ENCODE peak calls at places on chromosomes 13 and 19, in five cellular contexts. I, H, G, E and L are unnamed samples.

GRCh38 chr19:33290956-33291622 is 11.2 kb downstream of the CEBPA start:
- DNase-seq in I (no peak), H (peak; percentile 84), G (no peak), E (no peak), L (no peak)

GRCh38 chr13:32846556-32846955 is 169.7 kb upstream of the KL start:
- DNase-seq in I (no peak), H (no peak), G (no peak), E (no peak), L (no peak)

GRCh38 chr19:4367336-4367723 is 24.0 kb downstream of the MPND start:
- DNase-seq in I (no peak), H (no peak), G (no peak), E (no peak), L (no peak)

GRCh38 chr19:29617336-29618266 is 11.5 kb downstream of the POP4 start:
- DNase-seq in I (no peak), H (no peak), G (no peak), E (no peak), L (no peak)

GRCh38 chr19:54506079-54506478 is 3.4 kb downstream of the LAIR2 start:
- DNase-seq in I (no peak), H (peak; percentile 2), G (no peak), E (no peak), L (no peak)

GRCh38 chr19:53130506-53130905 is 2.2 kb downstream of the ZNF415 start:
- DNase-seq in I (peak; percentile 25), H (peak; percentile 3), G (no peak), E (no peak), L (peak; percentile 16)

GRCh38 chr13:64446372-64446771 is 2783.8 kb downstream of the PCDH9 start:
- DNase-seq in I (no peak), H (no peak), G (no peak), E (no peak), L (no peak)

GRCh38 chr13:107301724-107302374 is 733.9 kb upstream of the ARGLU1 start:
- DNase-seq in I (no peak), H (no peak), G (no peak), E (peak; percentile 20), L (no peak)

GRCh38 chr19:16627928-16628182 is 149 bp downstream of the MED26 start:
- DNase-seq in I (no peak), H (no peak), G (no peak), E (no peak), L (no peak)

GRCh38 chr13:110403721-110404120 is 96.6 kb downstream of the COL4A2 start:
- DNase-seq in I (no peak), H (no peak), G (no peak), E (no peak), L (no peak)

GRCh38 chr19:45590300-45591003 is 5.8 kb upstream of the OPA3 start:
- DNase-seq in I (no peak), H (no peak), G (no peak), E (no peak), L (no peak)

GRCh38 chr19:49546825-49547565 is 19.2 kb downstream of the RCN3 start:
- DNase-seq in I (no peak), H (peak; percentile 80), G (peak; percentile 53), E (peak; percentile 93), L (peak; percentile 86)

GRCh38 chr19:35673121-35673804 is 6.9 kb downstream of the UPK1A start:
- DNase-seq in I (peak; percentile 34), H (peak; percentile 60), G (peak; percentile 58), E (no peak), L (no peak)

GRCh38 chr19:35995655-35995993 is 636 bp downstream of the SDHAF1 start:
- DNase-seq in I (peak; percentile 46), H (no peak), G (peak; percentile 64), E (no peak), L (no peak)

GRCh38 chr13:98556417-98556816 is 20.5 kb downstream of the STK24 start:
- DNase-seq in I (no peak), H (no peak), G (no peak), E (no peak), L (no peak)

GRCh38 chr19:13958043-13958442 is 5.7 kb downstream of the DCAF15 start:
- DNase-seq in I (no peak), H (no peak), G (no peak), E (no peak), L (no peak)

GRCh38 chr19:51511353-51511752 is 9.8 kb upstream of the SIGLEC12 start:
- DNase-seq in I (no peak), H (no peak), G (peak; percentile 9), E (no peak), L (no peak)

GRCh38 chr13:39561971-39562370 is 41.0 kb downstream of the LHFPL6 start:
- DNase-seq in I (no peak), H (peak; percentile 64), G (no peak), E (no peak), L (no peak)

GRCh38 chr19:40314646-40315045 is 29.5 kb upstream of the AKT2 start:
- DNase-seq in I (no peak), H (no peak), G (no peak), E (no peak), L (no peak)

GRCh38 chr19:18865973-18866799 is 29.8 kb downstream of the CERS1 start:
- DNase-seq in I (peak; percentile 71), H (peak; percentile 27), G (peak; percentile 72), E (peak; percentile 59), L (peak; percentile 46)

GRCh38 chr13:112803422-112803821 is 113.6 kb downstream of the ATP11A start:
- DNase-seq in I (no peak), H (no peak), G (no peak), E (no peak), L (no peak)

GRCh38 chr13:37869756-37870488 is at the start of gene TRPC4:
- DNase-seq in I (peak; percentile 19), H (peak; percentile 41), G (no peak), E (peak; percentile 61), L (peak; percentile 68)

GRCh38 chr19:3420244-3420755 is 53.9 kb downstream of the NFIC start:
- DNase-seq in I (no peak), H (no peak), G (no peak), E (no peak), L (no peak)

GRCh38 chr19:46076951-46077814 is 36.4 kb upstream of the IGFL4 start:
- DNase-seq in I (no peak), H (peak; percentile 62), G (peak; percentile 54), E (peak; percentile 88), L (peak; percentile 86)

GRCh38 chr13:63088226-63088625 is 1672.6 kb upstream of the PCDH20 start:
- DNase-seq in I (no peak), H (no peak), G (no peak), E (no peak), L (no peak)

GRCh38 chr19:23311551-23311950 is 61.4 kb upstream of the ZNF724 start:
- DNase-seq in I (no peak), H (no peak), G (no peak), E (no peak), L (no peak)

GRCh38 chr19:4396949-4397783 is 3.2 kb downstream of the SH3GL1 start:
- DNase-seq in I (no peak), H (no peak), G (no peak), E (no peak), L (no peak)

GRCh38 chr19:51018745-51019543 is 565 bp downstream of the KLK10 start:
- DNase-seq in I (no peak), H (no peak), G (no peak), E (no peak), L (no peak)

GRCh38 chr13:59345316-59345715 is 818.4 kb downstream of the DIAPH3 start:
- DNase-seq in I (no peak), H (no peak), G (no peak), E (no peak), L (no peak)

GRCh38 chr13:69280399-69280798 is 827.2 kb upstream of the ATXN8OS start:
- DNase-seq in I (no peak), H (no peak), G (no peak), E (no peak), L (no peak)

GRCh38 chr13:39597828-39598227 is 5.2 kb downstream of the LHFPL6 start:
- DNase-seq in I (no peak), H (no peak), G (no peak), E (no peak), L (no peak)

GRCh38 chr19:32199501-32200040 is 145.8 kb upstream of the ZNF507 start:
- DNase-seq in I (no peak), H (no peak), G (no peak), E (no peak), L (no peak)